ENCODE peak calls at places on chromosomes 16 and 17, in five cellular contexts. G, X, I, K and L are unnamed samples.

GRCh38 chr16:55048745-55049144 is 118.1 kb downstream of the IRX5 start:
- DNase-seq in X (no peak), I (peak; percentile 30), K (no peak), G (no peak), L (peak; percentile 62)

GRCh38 chr16:87822571-87822970 is 46.7 kb downstream of the SLC7A5 start:
- DNase-seq in X (no peak), G (no peak), K (no peak), I (peak; percentile 60), L (no peak)

GRCh38 chr16:50354629-50355456 is 13.9 kb downstream of the BRD7 start:
- DNase-seq in K (no peak), X (no peak), G (no peak), I (peak; percentile 54), L (no peak)

GRCh38 chr16:10076037-10076436 is 106.2 kb downstream of the GRIN2A start:
- DNase-seq in K (no peak), G (no peak), I (no peak), X (no peak), L (no peak)

GRCh38 chr17:65064452-65065019 is 8.0 kb upstream of the GNA13 start:
- DNase-seq in X (no peak), I (no peak), K (no peak), G (no peak), L (no peak)

GRCh38 chr16:12016166-12016947 is 39.8 kb downstream of the SNX29 start:
- DNase-seq in K (no peak), G (no peak), X (peak; percentile 43), I (no peak), L (no peak)

GRCh38 chr17:51638909-51639308 is 378.6 kb downstream of the UTP18 start:
- DNase-seq in K (no peak), I (no peak), X (no peak), G (no peak), L (no peak)

GRCh38 chr17:12665263-12666210 is at the start of gene MYOCD:
- DNase-seq in G (peak; percentile 79), I (peak; percentile 94), X (peak; percentile 27), K (no peak), L (no peak)

GRCh38 chr16:8986111-8986510 is 22.4 kb upstream of the USP7 start:
- DNase-seq in K (no peak), I (no peak), G (no peak), X (no peak), L (no peak)

GRCh38 chr16:73093146-73094144 is 45.5 kb upstream of the ZFHX3 start:
- DNase-seq in I (no peak), K (no peak), G (no peak), X (no peak), L (no peak)

GRCh38 chr16:12881771-12882170 is 19.6 kb upstream of the SHISA9 start:
- DNase-seq in G (no peak), X (no peak), I (no peak), K (no peak), L (no peak)

GRCh38 chr16:75329933-75330332 is 78.5 kb upstream of the BCAR1 start:
- DNase-seq in I (no peak), G (no peak), K (no peak), X (no peak), L (no peak)

GRCh38 chr17:52482271-52482670 is 323.8 kb upstream of the CA10 start:
- DNase-seq in G (no peak), X (no peak), I (no peak), K (no peak), L (no peak)

GRCh38 chr16:56860226-56861020 is 4.6 kb upstream of the SLC12A3 start:
- DNase-seq in X (no peak), G (no peak), K (no peak), I (no peak), L (no peak)

GRCh38 chr17:7747586-7747985 is 30.0 kb downstream of the DNAH2 start:
- DNase-seq in I (no peak), G (no peak), X (no peak), K (no peak), L (no peak)

GRCh38 chr16:1572664-1573063 is 39.2 kb downstream of the TMEM204 start:
- DNase-seq in X (no peak), G (no peak), I (no peak), K (no peak), L (no peak)

GRCh38 chr16:5979905-5980550 is 882.4 kb upstream of the EEF2KMT start:
- DNase-seq in K (no peak), I (peak; percentile 6), X (no peak), G (no peak), L (no peak)

GRCh38 chr17:41322264-41322902 is 6.9 kb upstream of the KRTAP17-1 start:
- DNase-seq in X (no peak), G (no peak), I (peak; percentile 67), K (peak; percentile 35), L (no peak)

GRCh38 chr16:7653746-7654145 is 321.1 kb downstream of the RBFOX1 start:
- DNase-seq in X (no peak), G (no peak), K (no peak), I (no peak), L (no peak)

GRCh38 chr16:50296807-50297206 is 30.5 kb downstream of the ADCY7 start:
- DNase-seq in K (no peak), X (no peak), I (no peak), G (no peak), L (no peak)

GRCh38 chr17:63433746-63434591 is 12.1 kb downstream of the CYB561 start:
- DNase-seq in I (no peak), K (no peak), G (no peak), X (peak; percentile 87), L (peak; percentile 96)

GRCh38 chr17:31216053-31216751 is 80.8 kb downstream of the OMG start:
- DNase-seq in I (peak; percentile 77), G (no peak), K (peak; percentile 19), X (no peak), L (no peak)

GRCh38 chr17:28381141-28381825 is 9.8 kb downstream of the SARM1 start:
- DNase-seq in G (peak; percentile 62), I (peak; percentile 94), X (peak; percentile 44), K (no peak), L (no peak)

GRCh38 chr17:28384281-28385036 is 13.0 kb downstream of the SARM1 start:
- DNase-seq in K (no peak), X (peak; percentile 88), I (peak; percentile 66), G (no peak), L (no peak)

GRCh38 chr17:28385037-28385797 is 13.7 kb downstream of the SARM1 start:
- DNase-seq in G (no peak), K (no peak), I (peak; percentile 48), X (peak; percentile 64), L (no peak)

GRCh38 chr17:28379814-28380571 is 8.5 kb downstream of the SARM1 start:
- DNase-seq in G (no peak), K (no peak), I (no peak), X (no peak), L (no peak)

DNA sequence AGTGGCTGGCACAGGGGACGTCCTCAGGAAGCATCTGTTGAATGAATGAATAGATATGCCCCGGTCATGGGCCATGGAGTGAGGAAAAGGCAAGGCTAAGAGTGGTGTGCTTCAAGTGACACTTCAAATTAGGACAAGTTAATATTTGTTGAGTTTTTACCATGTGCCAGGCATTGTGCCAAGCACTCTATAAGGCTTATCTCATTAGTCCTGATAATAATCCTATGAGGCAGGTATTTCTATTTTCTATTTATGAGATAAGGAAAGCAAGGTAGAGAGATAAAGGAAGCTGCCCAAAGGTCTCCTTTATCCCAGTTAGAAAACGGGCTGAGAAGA is 9.0 kb downstream of the SARM1 start:
- DNase-seq in I (no peak), G (no peak), K (no peak), X (no peak), L (no peak)
- H3K27me3 ChIP-seq in I (peaks cover 62% of the 10 kb centered on the region), G (peaks cover 38% of the 10 kb centered on the region), K (no peaks in the 10 kb centered on the region), X (peaks cover 6% of the 10 kb centered on the region), L (no peaks in the 10 kb centered on the region)

GRCh38 chr17:32763855-32764439 is 113.0 kb downstream of the MYO1D start:
- DNase-seq in I (no peak), K (no peak), X (no peak), G (no peak), L (no peak)
- TF ChIP-seq POLR2AphosphoS5 in I (no peak), K (no peak), X (no peak), G (no peak), L (no peak)

DNA sequence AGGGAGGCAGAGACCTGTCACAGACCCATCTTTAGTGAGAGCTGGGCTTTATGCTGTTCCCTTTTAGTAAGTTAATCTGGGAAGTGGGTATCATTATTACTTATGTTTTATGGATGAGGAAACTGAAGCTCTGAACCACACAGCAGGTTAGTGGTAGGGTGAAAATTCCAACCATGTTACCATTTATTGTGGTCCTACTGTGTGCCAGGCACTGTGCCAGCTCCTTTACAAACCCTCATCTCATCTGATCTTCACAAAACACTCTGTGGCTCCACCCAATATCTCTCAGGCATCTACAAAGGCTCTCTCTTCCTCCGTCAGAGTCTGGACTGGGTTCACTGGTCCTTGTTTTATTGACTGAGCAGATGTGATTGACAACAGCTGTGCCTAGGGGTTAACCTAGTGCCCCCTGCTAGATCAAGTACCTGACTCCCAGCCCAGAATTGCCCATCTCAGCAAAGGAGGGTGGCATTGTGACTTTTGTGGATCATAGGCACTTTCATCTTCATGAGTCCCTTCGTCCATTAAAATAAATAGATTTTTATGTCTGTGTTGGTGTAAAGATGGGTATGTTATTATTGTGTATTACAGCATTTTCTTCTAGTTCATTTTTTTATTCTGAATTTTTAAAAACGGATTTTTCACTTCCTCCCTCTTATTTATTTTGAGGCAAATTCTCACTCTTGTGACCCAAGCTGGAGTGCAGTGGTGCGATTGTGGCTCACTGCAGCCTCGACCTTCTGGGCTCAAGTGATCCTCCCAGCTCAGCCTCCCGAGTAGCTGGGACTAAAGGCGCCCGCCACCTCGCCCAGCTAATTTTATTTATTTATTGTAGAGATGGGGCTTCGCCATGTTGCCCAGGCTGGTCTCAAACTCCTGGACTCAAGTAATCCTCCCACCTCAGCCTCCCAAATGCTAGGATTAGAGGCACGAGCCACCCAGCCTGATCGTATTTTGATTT is 3.1 kb downstream of the TGFB1I1 start:
- DNase-seq in K (no peak), G (no peak), X (no peak), I (no peak), L (no peak)
- H3K27me3 ChIP-seq in K (no peaks in the 10 kb centered on the region), G (peaks cover 2% of the 10 kb centered on the region), X (peaks cover 14% of the 10 kb centered on the region), I (peaks cover 78% of the 10 kb centered on the region), L (no peaks in the 10 kb centered on the region)

GRCh38 chr17:1004769-1005295 is 7.9 kb downstream of the TIMM22 start:
- DNase-seq in K (no peak), I (no peak), X (peak; percentile 51), G (no peak), L (no peak)

GRCh38 chr17:1003633-1003971 is 6.7 kb downstream of the TIMM22 start:
- DNase-seq in G (no peak), K (no peak), I (no peak), X (no peak), L (no peak)

GRCh38 chr17:1003972-1004768 is 7.2 kb downstream of the TIMM22 start:
- DNase-seq in K (no peak), X (peak; percentile 71), I (no peak), G (no peak), L (no peak)

GRCh38 chr17:1006054-1006453 is 9.1 kb downstream of the TIMM22 start:
- DNase-seq in K (no peak), G (no peak), X (peak; percentile 87), I (no peak), L (no peak)

DNA sequence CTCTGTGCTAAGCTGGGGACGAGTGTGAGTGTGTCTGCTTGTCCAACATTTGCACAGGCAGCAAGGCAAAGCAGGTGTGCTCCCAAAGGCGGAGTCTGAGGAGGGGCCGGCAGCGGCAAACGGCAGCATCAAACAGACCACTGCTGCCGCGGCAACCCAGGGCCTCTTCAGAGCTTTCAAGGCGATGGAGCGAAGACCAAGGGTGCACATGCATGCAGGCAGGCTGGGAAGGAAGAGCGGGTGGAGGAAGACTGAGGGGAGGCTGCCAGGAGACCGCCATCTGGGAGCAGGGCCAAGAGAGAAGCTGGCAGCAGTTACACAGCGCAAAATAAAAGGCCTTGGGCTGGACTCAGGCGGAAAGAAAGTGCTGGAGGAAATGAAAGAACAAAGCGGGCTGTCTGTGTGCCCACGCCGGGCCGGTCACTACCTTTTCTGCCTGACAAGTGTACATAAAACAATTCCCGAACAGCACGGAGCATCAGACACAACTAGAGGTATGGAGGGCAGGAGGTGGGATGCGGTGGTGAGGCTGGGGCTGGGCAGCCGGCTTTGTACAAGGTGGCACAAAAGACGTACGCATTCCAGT is 8.5 kb downstream of the TIMM22 start:
- DNase-seq in X (peak; percentile 85), K (no peak), G (no peak), I (no peak), L (no peak)
- TF ChIP-seq POLR2AphosphoS5 in X (peak; percentile 31), K (no peak), G (no peak), I (no peak), L (peak; percentile 55)